ENCODE peak calls at places on chromosomes 12 and 14, in five cellular contexts. H is caudate nucleus; A is CD4-positive, alpha-beta memory T cell; M is colonic mucosa; V is choroid plexus epithelial cell. Z is an unnamed sample.
A peak's percentile ranks its signal among the peaks of the same experiment; 100 is the strongest.

GRCh38 chr14:24425704-24426103 is 3.8 kb downstream of the CBLN3 start:
- DNase-seq in A (no peak), V (peak; percentile 93), M (no peak), H (no peak), Z (no peak)

GRCh38 chr12:124457287-124458219 is 109.9 kb downstream of the NCOR2 start:
- DNase-seq in V (peak; percentile 28), M (peak; percentile 70), A (peak; percentile 91), H (peak; percentile 76), Z (peak; percentile 71)

GRCh38 chr14:101494826-101495225 is 66.5 kb upstream of the DIO3 start:
- DNase-seq in H (no peak), M (no peak), A (no peak), V (no peak), Z (no peak)

GRCh38 chr12:10957741-10958140 is 18.7 kb upstream of the TAS2R14 start:
- DNase-seq in H (no peak), V (peak; percentile 11), M (no peak), A (no peak), Z (no peak)

GRCh38 chr14:75411194-75411552 is 16.6 kb upstream of the JDP2 start:
- DNase-seq in A (no peak), M (no peak), H (no peak), V (no peak), Z (no peak)

GRCh38 chr14:102622262-102622885 is 29.9 kb downstream of the RCOR1 start:
- DNase-seq in A (no peak), M (no peak), H (no peak), V (no peak), Z (no peak)

GRCh38 chr12:58509116-58509885 is 411.0 kb downstream of the LRIG3 start:
- DNase-seq in V (peak; percentile 64), H (no peak), M (no peak), A (no peak), Z (no peak)

GRCh38 chr12:40058721-40059190 is 47.1 kb downstream of the SLC2A13 start:
- DNase-seq in A (no peak), H (peak; percentile 5), V (no peak), M (no peak), Z (no peak)

GRCh38 chr14:74018029-74018703 is 922 bp downstream of the ENTPD5 start:
- DNase-seq in V (peak; percentile 73), M (no peak), H (no peak), A (peak; percentile 43), Z (no peak)

GRCh38 chr12:72901685-72902084 is 629.5 kb downstream of the TRHDE start:
- DNase-seq in V (no peak), A (no peak), H (no peak), M (no peak), Z (no peak)

GRCh38 chr12:117890137-117890536 is 78.7 kb downstream of the KSR2 start:
- DNase-seq in V (no peak), M (no peak), A (no peak), H (no peak), Z (no peak)

GRCh38 chr14:77882631-77883030 is 82.7 kb downstream of the ADCK1 start:
- DNase-seq in H (no peak), M (no peak), A (no peak), V (peak; percentile 37), Z (no peak)

GRCh38 chr12:6097384-6097783 is 27.1 kb downstream of the VWF start:
- DNase-seq in V (no peak), H (no peak), A (no peak), M (no peak), Z (no peak)

GRCh38 chr14:61563880-61564622 is 131.3 kb upstream of the HIF1A start:
- DNase-seq in V (no peak), H (no peak), A (no peak), M (no peak), Z (no peak)

GRCh38 chr14:72516936-72517408 is 376.9 kb downstream of the DPF3 start:
- DNase-seq in H (peak; percentile 40), V (peak; percentile 93), A (peak; percentile 70), M (peak; percentile 71), Z (peak; percentile 48)

GRCh38 chr12:11016937-11017336 is 5.5 kb downstream of the TAS2R19 start:
- DNase-seq in M (peak; percentile 28), A (no peak), V (no peak), H (no peak), Z (no peak)

GRCh38 chr12:78863482-78864427 is 819 bp upstream of the SYT1 start:
- DNase-seq in H (peak; percentile 2), V (peak; percentile 67), M (peak; percentile 62), A (no peak), Z (no peak)

GRCh38 chr12:127629066-127629820 is 637.7 kb upstream of the TMEM132C start:
- DNase-seq in A (no peak), M (no peak), H (no peak), V (no peak), Z (no peak)

GRCh38 chr14:71387753-71388152 is 480.5 kb downstream of the PCNX1 start:
- DNase-seq in M (no peak), H (no peak), V (no peak), A (no peak), Z (no peak)

GRCh38 chr12:32301216-32301615 is 98.1 kb upstream of the FGD4 start:
- DNase-seq in V (peak; percentile 74), A (no peak), M (no peak), H (no peak), Z (no peak)

GRCh38 chr14:56686416-56686815 is 106.8 kb downstream of the TMEM260 start:
- DNase-seq in M (no peak), V (no peak), A (no peak), H (no peak), Z (no peak)

GRCh38 chr12:68611094-68611818 is 557 bp downstream of the RAP1B start:
- DNase-seq in V (peak; percentile 74), H (peak; percentile 29), A (peak; percentile 58), M (peak; percentile 79), Z (peak; percentile 29)

GRCh38 chr14:72439707-72440106 is 454.2 kb downstream of the DPF3 start:
- DNase-seq in V (no peak), M (no peak), A (no peak), H (no peak), Z (no peak)